ENCODE peak calls at places on chromosomes 13 and 19, in five cellular contexts. M is neuronal stem cell; L is cardiac muscle cell; D is CD8-positive, alpha-beta memory T cell; I is ovary. X is an unnamed sample. For H3K4me1 and H3K9me3, the result is how much of the 10 kb centered on the place peaks cover.

GRCh38 chr13:29754486-29754806 is 96.0 kb downstream of the UBL3 start:
- DNase-seq in M (peak), L (no peak), D (no peak), I (no peak), X (no peak)

GRCh38 chr19:54388001-54388802 is 23.5 kb upstream of the LAIR1 start:
- DNase-seq in M (no peak), L (no peak), D (peak), I (no peak), X (peak)

GRCh38 chr13:76813874-76814273 is 72.3 kb downstream of the KCTD12 start:
- DNase-seq in M (no peak), L (no peak), D (no peak), I (no peak), X (no peak)

GRCh38 chr13:64453831-64454230 is 2776.3 kb downstream of the PCDH9 start:
- DNase-seq in M (peak), L (peak), D (no peak), I (no peak), X (no peak)

GRCh38 chr13:95327190-95327589 is 25.9 kb upstream of the ABCC4 start:
- DNase-seq in M (no peak), L (no peak), D (no peak), I (no peak), X (no peak)

GRCh38 chr13:32309812-32310706 is 5.1 kb downstream of the ZAR1L start:
- DNase-seq in M (peak), L (peak), D (no peak), I (no peak), X (no peak)

GRCh38 chr13:26664942-26665341 is 95.6 kb downstream of the GPR12 start:
- DNase-seq in M (no peak), L (no peak), D (no peak), I (no peak), X (no peak)

GRCh38 chr19:34979819-34980640 is 16.0 kb upstream of the ZNF792 start:
- DNase-seq in M (no peak), L (no peak), D (no peak), I (no peak), X (no peak)

GRCh38 chr19:7188682-7189629 is 105.3 kb downstream of the INSR start:
- DNase-seq in M (no peak), L (peak), D (no peak), I (no peak), X (no peak)

GRCh38 chr19:45607071-45608029 is 5.3 kb upstream of the GPR4 start:
- DNase-seq in M (peak), L (peak), D (peak), I (peak), X (peak)

GRCh38 chr19:48501961-48502719 is 9.5 kb downstream of the LMTK3 start:
- DNase-seq in M (peak), L (peak), D (peak), I (no peak), X (peak)

GRCh38 chr13:36599641-36600040 is 74.2 kb upstream of the SERTM1 start:
- DNase-seq in M (no peak), L (no peak), D (no peak), I (no peak), X (no peak)

GRCh38 chr13:97274782-97275252 is 52.7 kb downstream of the MBNL2 start:
- DNase-seq in M (no peak), L (no peak), D (no peak), I (no peak), X (no peak)
- H3K4me3 ChIP-seq in M (no peak), L (no peak), D (no peak), I (no peak), X (no peak)

GRCh38 chr19:39941615-39942507 is 7.4 kb upstream of the FCGBP start:
- DNase-seq in M (peak), L (no peak), D (peak), I (no peak), X (no peak)
- H3K4me1 ChIP-seq in M (under half), L (under half), D (half or more), I (under half), X (under half)

DNA sequence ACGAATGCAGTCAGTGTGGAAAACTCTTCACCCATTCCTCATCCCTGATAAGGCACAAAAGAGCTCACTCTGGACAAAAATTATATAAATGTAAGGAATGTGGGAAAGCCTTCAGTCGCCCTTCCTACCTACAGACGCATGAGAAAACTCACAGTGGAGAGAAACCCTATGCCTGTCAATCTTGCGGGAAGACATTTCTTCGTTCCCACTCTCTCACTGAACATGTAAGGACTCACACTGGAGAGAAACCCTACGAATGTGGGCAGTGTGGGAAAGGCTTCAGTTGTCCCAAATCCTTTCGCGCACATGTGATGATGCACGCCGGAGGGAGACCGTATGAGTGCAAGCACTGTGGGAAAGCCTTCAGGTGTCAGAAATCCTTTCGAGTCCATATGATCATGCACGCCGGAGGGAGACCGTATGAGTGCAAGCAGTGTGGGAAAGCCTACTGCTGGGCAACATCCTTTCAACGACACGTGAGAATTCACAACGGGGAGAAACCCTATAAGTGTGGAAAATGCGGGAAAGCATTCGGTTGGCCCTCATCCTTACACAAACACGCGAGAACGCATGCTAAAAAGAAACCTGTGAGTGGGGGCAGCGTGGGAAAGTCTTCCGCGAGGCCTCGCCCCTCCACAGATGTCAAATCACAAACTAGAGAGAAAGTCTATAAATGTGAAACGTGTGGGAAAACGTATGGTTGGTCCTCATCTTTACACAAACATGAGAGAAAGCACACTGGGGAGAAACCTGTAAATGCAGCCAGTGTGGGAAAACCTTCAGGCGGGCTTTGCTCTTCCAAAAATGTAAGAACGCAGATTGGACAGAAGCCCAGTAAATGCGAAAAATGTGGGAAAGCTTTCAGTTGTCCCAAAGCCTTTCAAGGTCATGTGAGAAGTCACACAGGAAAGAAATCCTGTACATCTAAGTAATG is 10.5 kb downstream of the ZNF556 start:
- DNase-seq in M (no peak), L (no peak), D (no peak), I (no peak), X (no peak)
- H3K9me3 ChIP-seq in M (under half), L (under half), D (under half), I (under half), X (under half)

GRCh38 chr19:46621191-46622117 is 3.4 kb downstream of the PTGIR start:
- DNase-seq in M (no peak), L (no peak), D (no peak), I (no peak), X (no peak)
- H3K4me3 ChIP-seq in M (no peak), L (no peak), D (no peak), I (no peak), X (no peak)

GRCh38 chr13:110339263-110339662 is 32.2 kb downstream of the COL4A2 start:
- DNase-seq in M (no peak), L (no peak), D (no peak), I (no peak), X (no peak)
- H3K4me1 ChIP-seq in M (under half), L (under half), D (under half), I (under half), X (under half)

GRCh38 chr13:20993211-20993610 is 68.2 kb downstream of the LATS2 start:
- DNase-seq in M (no peak), L (no peak), D (no peak), I (no peak), X (no peak)
- H3K9me3 ChIP-seq in M (under half), L (under half), D (under half), I (under half), X (under half)